ENCODE peak calls at places on chromosome 16, in eight cellular contexts. One of them, this sample, is unnamed.

GRCh38 chr16:82056550-82056896 is 21.5 kb downstream of the HSD17B2 start:
- DNase-seq in NCI-H510A: no peak
- DNase-seq in sigmoid colon: no peak
- DNase-seq in amygdala: no peak
- DNase-seq in IMR-90: no peak
- DNase-seq in upper lobe of left lung: no peak
- DNase-seq in AG10803: no peak
- DNase-seq in T-helper 1 cell: no peak
- DNase-seq in this sample: no peak

GRCh38 chr16:27367463-27368357 is 34.3 kb upstream of the IL21R start:
- DNase-seq in NCI-H510A: peak
- DNase-seq in amygdala: peak
- DNase-seq in T-helper 1 cell: peak
- DNase-seq in AG10803: peak
- DNase-seq in upper lobe of left lung: no peak
- DNase-seq in sigmoid colon: peak
- DNase-seq in IMR-90: peak
- DNase-seq in this sample: peak

GRCh38 chr16:28938721-28939120 is 7.0 kb downstream of the CD19 start:
- DNase-seq in amygdala: no peak
- DNase-seq in IMR-90: no peak
- DNase-seq in AG10803: no peak
- DNase-seq in NCI-H510A: no peak
- DNase-seq in upper lobe of left lung: no peak
- DNase-seq in sigmoid colon: no peak
- DNase-seq in T-helper 1 cell: no peak
- DNase-seq in this sample: no peak

GRCh38 chr16:23014592-23014991 is 134.7 kb downstream of the USP31 start:
- DNase-seq in upper lobe of left lung: no peak
- DNase-seq in AG10803: no peak
- DNase-seq in T-helper 1 cell: peak
- DNase-seq in IMR-90: peak
- DNase-seq in NCI-H510A: no peak
- DNase-seq in sigmoid colon: no peak
- DNase-seq in amygdala: no peak
- DNase-seq in this sample: no peak

GRCh38 chr16:23949630-23950290 is 114.0 kb downstream of the PRKCB start:
- DNase-seq in NCI-H510A: no peak
- DNase-seq in AG10803: no peak
- DNase-seq in IMR-90: no peak
- DNase-seq in upper lobe of left lung: peak
- DNase-seq in T-helper 1 cell: peak
- DNase-seq in sigmoid colon: no peak
- DNase-seq in amygdala: no peak
- DNase-seq in this sample: no peak

GRCh38 chr16:50067290-50067853 is 1.6 kb downstream of the HEATR3 start:
- DNase-seq in T-helper 1 cell: peak
- DNase-seq in amygdala: no peak
- DNase-seq in sigmoid colon: no peak
- DNase-seq in AG10803: peak
- DNase-seq in upper lobe of left lung: no peak
- DNase-seq in NCI-H510A: no peak
- DNase-seq in IMR-90: peak
- DNase-seq in this sample: no peak

GRCh38 chr16:31354394-31355291 is at the start of gene ITGAX:
- DNase-seq in IMR-90: peak
- DNase-seq in AG10803: no peak
- DNase-seq in amygdala: no peak
- DNase-seq in upper lobe of left lung: peak
- DNase-seq in T-helper 1 cell: peak
- DNase-seq in NCI-H510A: no peak
- DNase-seq in sigmoid colon: no peak
- DNase-seq in this sample: no peak

GRCh38 chr16:57883480-57883879 is 81.2 kb upstream of the KIFC3 start:
- DNase-seq in AG10803: no peak
- DNase-seq in IMR-90: no peak
- DNase-seq in T-helper 1 cell: no peak
- DNase-seq in NCI-H510A: no peak
- DNase-seq in sigmoid colon: no peak
- DNase-seq in amygdala: no peak
- DNase-seq in upper lobe of left lung: no peak
- DNase-seq in this sample: no peak

GRCh38 chr16:57446530-57447141 is 549 bp downstream of the CIAPIN1 start:
- DNase-seq in sigmoid colon: peak
- DNase-seq in AG10803: peak
- DNase-seq in amygdala: no peak
- DNase-seq in IMR-90: peak
- DNase-seq in upper lobe of left lung: no peak
- DNase-seq in NCI-H510A: peak
- DNase-seq in T-helper 1 cell: peak
- DNase-seq in this sample: no peak

GRCh38 chr16:15466886-15467781 is 32.7 kb downstream of the BMERB1 start:
- DNase-seq in AG10803: no peak
- DNase-seq in T-helper 1 cell: no peak
- DNase-seq in IMR-90: no peak
- DNase-seq in NCI-H510A: no peak
- DNase-seq in sigmoid colon: no peak
- DNase-seq in amygdala: no peak
- DNase-seq in upper lobe of left lung: no peak
- DNase-seq in this sample: no peak

GRCh38 chr16:88692861-88693260 is 6.6 kb upstream of the SNAI3 start:
- DNase-seq in amygdala: no peak
- DNase-seq in AG10803: no peak
- DNase-seq in NCI-H510A: no peak
- DNase-seq in T-helper 1 cell: peak
- DNase-seq in sigmoid colon: no peak
- DNase-seq in upper lobe of left lung: no peak
- DNase-seq in IMR-90: no peak
- DNase-seq in this sample: no peak

GRCh38 chr16:69930117-69930776 is 20.9 kb upstream of the CLEC18A start:
- DNase-seq in upper lobe of left lung: no peak
- DNase-seq in amygdala: no peak
- DNase-seq in NCI-H510A: peak
- DNase-seq in IMR-90: peak
- DNase-seq in AG10803: peak
- DNase-seq in sigmoid colon: no peak
- DNase-seq in T-helper 1 cell: peak
- DNase-seq in this sample: peak

GRCh38 chr16:69890891-69891282 is 60.2 kb upstream of the CLEC18A start:
- DNase-seq in amygdala: no peak
- DNase-seq in T-helper 1 cell: no peak
- DNase-seq in NCI-H510A: no peak
- DNase-seq in AG10803: no peak
- DNase-seq in IMR-90: no peak
- DNase-seq in upper lobe of left lung: no peak
- DNase-seq in sigmoid colon: peak
- DNase-seq in this sample: no peak

GRCh38 chr16:1850981-1851380 is 21.0 kb downstream of the MEIOB start:
- DNase-seq in AG10803: no peak
- DNase-seq in sigmoid colon: no peak
- DNase-seq in NCI-H510A: no peak
- DNase-seq in upper lobe of left lung: no peak
- DNase-seq in T-helper 1 cell: no peak
- DNase-seq in amygdala: no peak
- DNase-seq in IMR-90: no peak
- DNase-seq in this sample: no peak

GRCh38 chr16:13994239-13995106 is 74.5 kb downstream of the ERCC4 start:
- DNase-seq in AG10803: no peak
- DNase-seq in NCI-H510A: no peak
- DNase-seq in amygdala: no peak
- DNase-seq in upper lobe of left lung: no peak
- DNase-seq in sigmoid colon: no peak
- DNase-seq in IMR-90: peak
- DNase-seq in T-helper 1 cell: no peak
- DNase-seq in this sample: no peak

GRCh38 chr16:68737046-68737729 is at the start of gene CDH1:
- DNase-seq in AG10803: no peak
- DNase-seq in IMR-90: no peak
- DNase-seq in amygdala: no peak
- DNase-seq in NCI-H510A: peak
- DNase-seq in sigmoid colon: no peak
- DNase-seq in T-helper 1 cell: peak
- DNase-seq in upper lobe of left lung: peak
- DNase-seq in this sample: peak

GRCh38 chr16:87367556-87367955 is 16.0 kb downstream of the FBXO31 start:
- DNase-seq in upper lobe of left lung: no peak
- DNase-seq in sigmoid colon: no peak
- DNase-seq in NCI-H510A: no peak
- DNase-seq in amygdala: no peak
- DNase-seq in T-helper 1 cell: no peak
- DNase-seq in IMR-90: no peak
- DNase-seq in AG10803: no peak
- DNase-seq in this sample: no peak

GRCh38 chr16:24013733-24014645 is 178.2 kb downstream of the PRKCB start:
- DNase-seq in IMR-90: no peak
- DNase-seq in NCI-H510A: no peak
- DNase-seq in upper lobe of left lung: no peak
- DNase-seq in amygdala: no peak
- DNase-seq in sigmoid colon: no peak
- DNase-seq in AG10803: no peak
- DNase-seq in T-helper 1 cell: peak
- DNase-seq in this sample: no peak

GRCh38 chr16:76059701-76060100 is 217.5 kb upstream of the CNTNAP4 start:
- DNase-seq in NCI-H510A: no peak
- DNase-seq in upper lobe of left lung: no peak
- DNase-seq in sigmoid colon: no peak
- DNase-seq in T-helper 1 cell: no peak
- DNase-seq in IMR-90: no peak
- DNase-seq in amygdala: no peak
- DNase-seq in AG10803: no peak
- DNase-seq in this sample: no peak

GRCh38 chr16:68444058-68444657 is 4.2 kb downstream of the SMPD3 start:
- DNase-seq in AG10803: no peak
- DNase-seq in upper lobe of left lung: no peak
- DNase-seq in T-helper 1 cell: no peak
- DNase-seq in amygdala: no peak
- DNase-seq in IMR-90: peak
- DNase-seq in sigmoid colon: no peak
- DNase-seq in NCI-H510A: no peak
- DNase-seq in this sample: peak

GRCh38 chr16:58025351-58026138 is at the start of gene MMP15:
- DNase-seq in sigmoid colon: peak
- DNase-seq in IMR-90: peak
- DNase-seq in upper lobe of left lung: peak
- DNase-seq in AG10803: peak
- DNase-seq in amygdala: peak
- DNase-seq in NCI-H510A: peak
- DNase-seq in T-helper 1 cell: peak
- DNase-seq in this sample: peak

GRCh38 chr16:47676628-47677177 is 215.6 kb downstream of the PHKB start:
- DNase-seq in IMR-90: no peak
- DNase-seq in amygdala: no peak
- DNase-seq in AG10803: no peak
- DNase-seq in upper lobe of left lung: no peak
- DNase-seq in NCI-H510A: no peak
- DNase-seq in T-helper 1 cell: no peak
- DNase-seq in sigmoid colon: no peak
- DNase-seq in this sample: no peak

GRCh38 chr16:19718624-19718965 is 524 bp downstream of the IQCK start:
- DNase-seq in IMR-90: peak
- DNase-seq in amygdala: no peak
- DNase-seq in NCI-H510A: peak
- DNase-seq in AG10803: no peak
- DNase-seq in T-helper 1 cell: no peak
- DNase-seq in upper lobe of left lung: no peak
- DNase-seq in sigmoid colon: no peak
- DNase-seq in this sample: no peak

GRCh38 chr16:15946257-15947044 is 3.0 kb upstream of the ABCC1 start:
- DNase-seq in amygdala: no peak
- DNase-seq in sigmoid colon: peak
- DNase-seq in T-helper 1 cell: no peak
- DNase-seq in NCI-H510A: no peak
- DNase-seq in upper lobe of left lung: no peak
- DNase-seq in IMR-90: peak
- DNase-seq in AG10803: peak
- DNase-seq in this sample: no peak

GRCh38 chr16:59013930-59014329 is 279.8 kb upstream of the GOT2 start:
- DNase-seq in T-helper 1 cell: no peak
- DNase-seq in amygdala: no peak
- DNase-seq in upper lobe of left lung: no peak
- DNase-seq in sigmoid colon: no peak
- DNase-seq in IMR-90: no peak
- DNase-seq in AG10803: no peak
- DNase-seq in NCI-H510A: no peak
- DNase-seq in this sample: no peak

GRCh38 chr16:12262454-12263180 is 286.1 kb downstream of the SNX29 start:
- DNase-seq in AG10803: peak
- DNase-seq in T-helper 1 cell: no peak
- DNase-seq in amygdala: no peak
- DNase-seq in NCI-H510A: no peak
- DNase-seq in upper lobe of left lung: no peak
- DNase-seq in sigmoid colon: no peak
- DNase-seq in IMR-90: peak
- DNase-seq in this sample: no peak

GRCh38 chr16:424623-425081 is 797 bp upstream of the RAB11FIP3 start:
- DNase-seq in sigmoid colon: peak
- DNase-seq in IMR-90: no peak
- DNase-seq in NCI-H510A: no peak
- DNase-seq in amygdala: peak
- DNase-seq in AG10803: peak
- DNase-seq in T-helper 1 cell: no peak
- DNase-seq in upper lobe of left lung: peak
- DNase-seq in this sample: no peak

GRCh38 chr16:1310832-1311200 is 1.4 kb downstream of the UBE2I start:
- DNase-seq in T-helper 1 cell: peak
- DNase-seq in amygdala: no peak
- DNase-seq in upper lobe of left lung: no peak
- DNase-seq in NCI-H510A: no peak
- DNase-seq in AG10803: no peak
- DNase-seq in IMR-90: no peak
- DNase-seq in sigmoid colon: no peak
- DNase-seq in this sample: no peak

GRCh38 chr16:3171855-3172593 is 16.0 kb upstream of the OR1F1 start:
- DNase-seq in sigmoid colon: peak
- DNase-seq in amygdala: no peak
- DNase-seq in NCI-H510A: no peak
- DNase-seq in upper lobe of left lung: no peak
- DNase-seq in T-helper 1 cell: peak
- DNase-seq in AG10803: peak
- DNase-seq in IMR-90: peak
- DNase-seq in this sample: no peak

GRCh38 chr16:47646914-47647313 is 185.8 kb downstream of the PHKB start:
- DNase-seq in T-helper 1 cell: no peak
- DNase-seq in upper lobe of left lung: no peak
- DNase-seq in NCI-H510A: no peak
- DNase-seq in sigmoid colon: no peak
- DNase-seq in AG10803: no peak
- DNase-seq in IMR-90: no peak
- DNase-seq in amygdala: no peak
- DNase-seq in this sample: no peak

GRCh38 chr16:31472559-31473203 is 729 bp downstream of the TGFB1I1 start:
- DNase-seq in upper lobe of left lung: peak
- DNase-seq in NCI-H510A: peak
- DNase-seq in T-helper 1 cell: peak
- DNase-seq in IMR-90: peak
- DNase-seq in sigmoid colon: peak
- DNase-seq in AG10803: peak
- DNase-seq in amygdala: no peak
- DNase-seq in this sample: no peak

GRCh38 chr16:77951788-77952187 is 70.6 kb upstream of the CLEC3A start:
- DNase-seq in IMR-90: no peak
- DNase-seq in AG10803: no peak
- DNase-seq in T-helper 1 cell: no peak
- DNase-seq in NCI-H510A: peak
- DNase-seq in sigmoid colon: no peak
- DNase-seq in upper lobe of left lung: no peak
- DNase-seq in amygdala: no peak
- DNase-seq in this sample: no peak

GRCh38 chr16:86676216-86676800 is 98.0 kb downstream of the FOXL1 start:
- DNase-seq in upper lobe of left lung: no peak
- DNase-seq in amygdala: no peak
- DNase-seq in NCI-H510A: no peak
- DNase-seq in sigmoid colon: no peak
- DNase-seq in IMR-90: peak
- DNase-seq in T-helper 1 cell: no peak
- DNase-seq in AG10803: peak
- DNase-seq in this sample: no peak

GRCh38 chr16:79988721-79989220 is 388.2 kb upstream of the MAF start:
- DNase-seq in T-helper 1 cell: no peak
- DNase-seq in AG10803: no peak
- DNase-seq in NCI-H510A: no peak
- DNase-seq in amygdala: no peak
- DNase-seq in upper lobe of left lung: no peak
- DNase-seq in sigmoid colon: no peak
- DNase-seq in IMR-90: no peak
- DNase-seq in this sample: no peak

This sample was measured in progenitor cell of endocrine pancreas.